ENCODE peak calls at places on chromosome 11, in four cellular contexts. D is HCT116, P is GM23338, C is PC-3. M is an unnamed sample.

GRCh38 chr11:120257346-120257745 is 17.4 kb downstream of the POU2F3 start:
- DNase-seq in P (no peak), C (no peak), D (no peak), M (no peak)

GRCh38 chr11:95081010-95081409 is 8.6 kb upstream of the ENDOD1 start:
- DNase-seq in C (no peak), P (no peak), D (no peak), M (no peak)

GRCh38 chr11:15793032-15793996 is 563.0 kb downstream of the SOX6 start:
- DNase-seq in C (peak; percentile 3), P (no peak), D (no peak), M (no peak)

GRCh38 chr11:12482839-12483238 is 105.5 kb downstream of the PARVA start:
- DNase-seq in P (no peak), D (no peak), C (no peak), M (no peak)

GRCh38 chr11:126864934-126865333 is 135.6 kb downstream of the KIRREL3 start:
- DNase-seq in P (no peak), C (no peak), D (no peak), M (no peak)

GRCh38 chr11:27699242-27699925 is 871 bp downstream of the BDNF start:
- DNase-seq in P (peak; percentile 72), D (no peak), C (peak; percentile 50), M (no peak)

GRCh38 chr11:119368121-119369034 is 13.1 kb downstream of the USP2 start:
- DNase-seq in C (peak; percentile 46), P (no peak), D (no peak), M (peak; percentile 70)

GRCh38 chr11:2481253-2481652 is 36.4 kb downstream of the KCNQ1 start:
- DNase-seq in C (no peak), P (no peak), D (no peak), M (no peak)

GRCh38 chr11:73389134-73389525 is 12.9 kb downstream of the RELT start:
- DNase-seq in D (no peak), P (no peak), C (no peak), M (peak; percentile 57)

GRCh38 chr11:69383946-69384547 is 90.1 kb downstream of the MYEOV start:
- DNase-seq in P (no peak), D (no peak), C (no peak), M (no peak)

GRCh38 chr11:121206810-121207209 is 85.8 kb upstream of the SC5D start:
- DNase-seq in P (no peak), D (no peak), C (peak; percentile 75), M (no peak)

GRCh38 chr11:70048279-70049024 is 29.7 kb upstream of the ANO1 start:
- DNase-seq in P (peak; percentile 72), D (peak; percentile 55), C (peak; percentile 99), M (peak; percentile 84)

GRCh38 chr11:16793009-16793408 is 54.6 kb downstream of the C11orf58 start:
- DNase-seq in P (no peak), C (no peak), D (no peak), M (no peak)

GRCh38 chr11:97883086-97883485 is 1137.7 kb upstream of the CNTN5 start:
- DNase-seq in D (no peak), C (no peak), P (no peak), M (no peak)

GRCh38 chr11:126419801-126420729 is 64.6 kb downstream of the ST3GAL4 start:
- DNase-seq in P (no peak), D (no peak), C (no peak), M (no peak)

GRCh38 chr11:35927730-35928129 is 16.1 kb upstream of the LDLRAD3 start:
- DNase-seq in D (no peak), C (peak; percentile 97), P (no peak), M (peak; percentile 95)

GRCh38 chr11:10779086-10779485 is 28.0 kb downstream of the CTR9 start:
- DNase-seq in D (no peak), C (no peak), P (no peak), M (no peak)

GRCh38 chr11:130216591-130217132 is 57.1 kb downstream of the ST14 start:
- DNase-seq in D (no peak), C (no peak), P (no peak), M (no peak)

GRCh38 chr11:121671276-121672168 is 218.8 kb upstream of the SORL1-AS1 start:
- DNase-seq in C (no peak), P (no peak), D (no peak), M (no peak)

GRCh38 chr11:104609297-104609696 is 289.0 kb downstream of the CASP12 start:
- DNase-seq in D (peak; percentile 28), C (peak; percentile 75), P (peak; percentile 85), M (no peak)

GRCh38 chr11:112620621-112621394 is 340.4 kb upstream of the NCAM1 start:
- DNase-seq in C (peak; percentile 49), P (no peak), D (peak; percentile 13), M (peak; percentile 45)

GRCh38 chr11:14894657-14895598 is 2.9 kb upstream of the CYP2R1 start:
- DNase-seq in C (no peak), P (no peak), D (no peak), M (no peak)

GRCh38 chr11:32334822-32335221 is 100.5 kb downstream of the WT1 start:
- DNase-seq in D (peak; percentile 55), P (peak; percentile 73), C (peak; percentile 22), M (no peak)

GRCh38 chr11:2212411-2213251 is 41.0 kb upstream of the TH start:
- DNase-seq in C (no peak), P (no peak), D (no peak), M (no peak)

GRCh38 chr11:116969694-116970093 is 128.5 kb downstream of the SIK3 start:
- DNase-seq in D (no peak), P (no peak), C (no peak), M (no peak)

GRCh38 chr11:116975661-116976060 is 122.6 kb downstream of the SIK3 start:
- DNase-seq in P (no peak), D (no peak), C (no peak), M (no peak)

GRCh38 chr11:116973270-116973669 is 125.0 kb downstream of the SIK3 start:
- DNase-seq in D (no peak), C (no peak), P (no peak), M (no peak)

GRCh38 chr11:116970485-116971292 is 127.5 kb downstream of the SIK3 start:
- DNase-seq in D (no peak), C (peak; percentile 68), P (no peak), M (no peak)

DNA sequence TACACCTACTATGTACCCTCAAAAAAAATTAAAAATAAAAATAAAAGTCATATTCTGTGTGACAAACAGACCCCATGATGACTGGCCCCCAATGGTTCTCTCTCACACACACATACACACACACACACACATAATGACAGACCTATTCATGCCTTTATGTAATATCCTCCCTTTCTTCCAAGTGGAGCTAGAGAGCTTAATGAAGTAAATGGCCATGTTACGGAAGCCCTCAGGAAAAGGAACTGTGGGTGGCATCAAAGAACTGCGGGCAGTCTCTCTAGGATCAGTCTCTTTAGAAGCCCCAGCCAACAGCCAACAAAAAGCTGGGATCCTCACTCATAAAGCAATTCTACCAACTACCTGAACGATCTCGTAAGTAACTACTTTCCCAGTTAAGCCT is 125.5 kb downstream of the SIK3 start:
- DNase-seq in C (no peak), D (no peak), P (peak; percentile 24), M (no peak)
- H3K9me2 ChIP-seq in C (no peaks in the 10 kb centered on the region), D (no peaks in the 10 kb centered on the region), P (no peaks in the 10 kb centered on the region), M (no peaks in the 10 kb centered on the region)

GRCh38 chr11:42542336-42542735 is 769.5 kb upstream of the API5 start:
- DNase-seq in P (no peak), C (no peak), D (no peak), M (no peak)
- H3K9me2 ChIP-seq in P (no peaks in the 10 kb centered on the region), C (no peaks in the 10 kb centered on the region), D (no peaks in the 10 kb centered on the region), M (no peaks in the 10 kb centered on the region)

DNA sequence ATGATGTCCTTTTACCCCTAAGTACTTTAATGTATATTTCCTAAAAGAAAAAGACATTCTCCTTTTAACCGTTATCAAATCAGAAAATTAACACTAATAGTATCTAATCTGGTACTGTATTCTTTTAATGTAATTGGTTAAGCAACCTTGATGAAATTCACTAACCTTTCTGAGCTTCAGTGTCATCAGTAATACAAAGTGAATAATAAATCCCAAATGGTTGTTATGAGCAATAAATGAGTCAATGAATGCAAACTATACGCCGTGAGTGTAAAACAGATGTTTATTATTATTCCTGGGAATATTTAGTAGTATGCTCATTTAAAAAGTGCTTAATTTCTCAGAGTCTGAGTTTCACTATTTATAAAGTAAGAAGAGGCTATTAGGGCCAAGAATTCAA is 21.5 kb downstream of the UEVLD start:
- DNase-seq in D (no peak), P (no peak), C (no peak), M (no peak)
- H3K9me2 ChIP-seq in D (no peaks in the 10 kb centered on the region), P (no peaks in the 10 kb centered on the region), C (no peaks in the 10 kb centered on the region), M (no peaks in the 10 kb centered on the region)

GRCh38 chr11:61625525-61625924 is 44.6 kb upstream of the SYT7 start:
- DNase-seq in D (no peak), P (no peak), C (no peak), M (no peak)

GRCh38 chr11:61629082-61629481 is 48.2 kb upstream of the SYT7 start:
- DNase-seq in C (no peak), D (no peak), P (no peak), M (no peak)

GRCh38 chr11:61630104-61630503 is 49.2 kb upstream of the SYT7 start:
- DNase-seq in C (no peak), P (no peak), D (no peak), M (no peak)

GRCh38 chr11:61627831-61628753 is 47.2 kb upstream of the SYT7 start:
- DNase-seq in P (peak; percentile 88), C (peak; percentile 89), D (peak; percentile 45), M (peak; percentile 80)

GRCh38 chr11:61626580-61627380 is 45.9 kb upstream of the SYT7 start:
- DNase-seq in D (no peak), P (peak; percentile 79), C (peak; percentile 98), M (peak; percentile 94)
- H3K9me2 ChIP-seq in D (no peaks in the 10 kb centered on the region), P (no peaks in the 10 kb centered on the region), C (no peaks in the 10 kb centered on the region), M (no peaks in the 10 kb centered on the region)